ENCODE peak calls at places on chromosomes 2 and 18, in seven cellular contexts. M is PC-3; C is fibroblast of the aortic adventitia; Z is activated T-helper 2 cell treated with anti-CD3 and anti-CD28 coated beads, Interferon-gamma antibody, Interleukin-2, Interleukin-4, amounts not matched to agents 10 μg/mL and 5 μg/mL and 100 μg/mL, durations not matched to agents 14 hours and 24 hours and 36 hours; U is posterior cingulate gyrus; F is nephron progenitor cell; T is HepG2. W is an unnamed sample.

GRCh38 chr2:241514986-241515737 is 6.8 kb upstream of the STK25 start:
- DNase-seq in U (no peak), Z (no peak), M (no peak), C (no peak), F (no peak), T (no peak), W (no peak)

GRCh38 chr18:66271927-66272326 is 332.0 kb downstream of the CDH19 start:
- DNase-seq in M (no peak), Z (no peak), T (no peak), U (no peak), C (no peak), F (no peak), W (no peak)

GRCh38 chr2:129178356-129178755 is 801.1 kb upstream of the RAB6C start:
- DNase-seq in C (no peak), U (no peak), M (no peak), F (no peak), Z (no peak), T (no peak), W (no peak)

GRCh38 chr18:13284330-13285027 is 65.9 kb downstream of the LDLRAD4 start:
- DNase-seq in T (no peak), C (no peak), Z (no peak), M (no peak), U (no peak), F (no peak), W (no peak)

GRCh38 chr2:197427204-197427603 is 7.6 kb downstream of the SF3B1 start:
- DNase-seq in Z (no peak), C (no peak), U (no peak), T (no peak), M (no peak), F (no peak), W (no peak)

GRCh38 chr2:206740800-206741199 is 22.6 kb upstream of the DYTN start:
- DNase-seq in Z (no peak), F (no peak), C (no peak), M (peak), U (no peak), T (no peak), W (no peak)

GRCh38 chr18:49070552-49070951 is 119.8 kb upstream of the SMAD7 start:
- DNase-seq in Z (no peak), M (no peak), F (no peak), U (no peak), T (peak), C (no peak), W (no peak)

GRCh38 chr18:11175266-11175947 is 26.0 kb upstream of the PIEZO2 start:
- DNase-seq in T (no peak), Z (no peak), C (peak), M (no peak), U (no peak), F (no peak), W (no peak)

GRCh38 chr2:45178359-45178758 is 169.1 kb upstream of the SIX2 start:
- DNase-seq in C (no peak), M (no peak), F (no peak), Z (no peak), U (no peak), T (no peak), W (no peak)

GRCh38 chr2:43837033-43837432 is 1.6 kb downstream of the ABCG5 start:
- DNase-seq in M (no peak), T (no peak), C (no peak), U (no peak), Z (no peak), F (no peak), W (no peak)

GRCh38 chr2:200509227-200509607 is 651 bp downstream of the KCTD18 start:
- DNase-seq in M (no peak), C (no peak), U (no peak), T (no peak), Z (no peak), F (no peak), W (no peak)

W was measured in CMK.